ENCODE peak calls at places on chromosome 2, in nine cellular contexts. One of them, this sample, is unnamed. For H3K4me1, the result is how much of the 10 kb centered on the place peaks cover.

GRCh38 chr2:45986509-45986908 is 310.7 kb upstream of the EPAS1 start:
- DNase-seq in uterus: no peak
- DNase-seq in endothelial cell of umbilical vein: no peak
- DNase-seq in IMR-90: no peak
- DNase-seq in right lobe of liver: no peak
- DNase-seq in A549: no peak
- DNase-seq in prostate gland: no peak
- DNase-seq in ovary: no peak
- DNase-seq in adrenal gland: peak
- DNase-seq in this sample: no peak

GRCh38 chr2:27298391-27299080 is 9.7 kb downstream of the UCN start:
- DNase-seq in uterus: no peak
- DNase-seq in endothelial cell of umbilical vein: no peak
- DNase-seq in IMR-90: no peak
- DNase-seq in right lobe of liver: no peak
- DNase-seq in A549: no peak
- DNase-seq in prostate gland: no peak
- DNase-seq in ovary: no peak
- DNase-seq in adrenal gland: no peak
- DNase-seq in this sample: peak

GRCh38 chr2:39875182-39875913 is 96.3 kb upstream of the THUMPD2 start:
- DNase-seq in uterus: peak
- DNase-seq in endothelial cell of umbilical vein: no peak
- DNase-seq in IMR-90: peak
- DNase-seq in right lobe of liver: no peak
- DNase-seq in A549: peak
- DNase-seq in prostate gland: no peak
- DNase-seq in ovary: peak
- DNase-seq in adrenal gland: no peak
- DNase-seq in this sample: peak

GRCh38 chr2:100865819-100866462 is 46.0 kb downstream of the NPAS2 start:
- DNase-seq in uterus: no peak
- DNase-seq in endothelial cell of umbilical vein: peak
- DNase-seq in IMR-90: peak
- DNase-seq in right lobe of liver: peak
- DNase-seq in A549: peak
- DNase-seq in prostate gland: no peak
- DNase-seq in ovary: no peak
- DNase-seq in adrenal gland: peak
- DNase-seq in this sample: no peak

GRCh38 chr2:60446413-60447358 is 106.8 kb downstream of the BCL11A start:
- DNase-seq in uterus: no peak
- DNase-seq in endothelial cell of umbilical vein: no peak
- DNase-seq in IMR-90: no peak
- DNase-seq in right lobe of liver: no peak
- DNase-seq in A549: no peak
- DNase-seq in prostate gland: no peak
- DNase-seq in ovary: no peak
- DNase-seq in adrenal gland: no peak
- DNase-seq in this sample: no peak

GRCh38 chr2:55862269-55862668 is 61.3 kb downstream of the EFEMP1 start:
- DNase-seq in uterus: peak
- DNase-seq in endothelial cell of umbilical vein: peak
- DNase-seq in IMR-90: peak
- DNase-seq in right lobe of liver: no peak
- DNase-seq in A549: peak
- DNase-seq in prostate gland: no peak
- DNase-seq in ovary: peak
- DNase-seq in adrenal gland: no peak
- DNase-seq in this sample: no peak

GRCh38 chr2:47077442-47078117 is 77.5 kb downstream of the STPG4 start:
- DNase-seq in uterus: no peak
- DNase-seq in endothelial cell of umbilical vein: no peak
- DNase-seq in IMR-90: no peak
- DNase-seq in right lobe of liver: no peak
- DNase-seq in A549: no peak
- DNase-seq in prostate gland: no peak
- DNase-seq in ovary: peak
- DNase-seq in adrenal gland: no peak
- DNase-seq in this sample: no peak

GRCh38 chr2:234290671-234291070 is 206.2 kb downstream of the ARL4C start:
- DNase-seq in uterus: no peak
- DNase-seq in endothelial cell of umbilical vein: peak
- DNase-seq in IMR-90: no peak
- DNase-seq in right lobe of liver: no peak
- DNase-seq in A549: no peak
- DNase-seq in prostate gland: no peak
- DNase-seq in ovary: no peak
- DNase-seq in adrenal gland: no peak
- DNase-seq in this sample: no peak

GRCh38 chr2:145692971-145693478 is 1173.1 kb upstream of the ZEB2 start:
- DNase-seq in uterus: no peak
- DNase-seq in endothelial cell of umbilical vein: no peak
- DNase-seq in IMR-90: peak
- DNase-seq in right lobe of liver: no peak
- DNase-seq in A549: no peak
- DNase-seq in prostate gland: no peak
- DNase-seq in ovary: no peak
- DNase-seq in adrenal gland: peak
- DNase-seq in this sample: no peak

GRCh38 chr2:241981076-241981700 is 111.7 kb downstream of the RTP5 start:
- DNase-seq in uterus: no peak
- DNase-seq in endothelial cell of umbilical vein: no peak
- DNase-seq in IMR-90: no peak
- DNase-seq in right lobe of liver: no peak
- DNase-seq in A549: no peak
- DNase-seq in prostate gland: no peak
- DNase-seq in ovary: no peak
- DNase-seq in adrenal gland: no peak
- DNase-seq in this sample: no peak

GRCh38 chr2:177193240-177193639 is 19.4 kb upstream of the HNRNPA3 start:
- DNase-seq in uterus: no peak
- DNase-seq in endothelial cell of umbilical vein: no peak
- DNase-seq in IMR-90: no peak
- DNase-seq in right lobe of liver: no peak
- DNase-seq in A549: no peak
- DNase-seq in prostate gland: no peak
- DNase-seq in ovary: no peak
- DNase-seq in adrenal gland: no peak
- DNase-seq in this sample: no peak

GRCh38 chr2:176122633-176123482 is at the start of gene HOXD9:
- DNase-seq in uterus: peak
- DNase-seq in endothelial cell of umbilical vein: peak
- DNase-seq in IMR-90: no peak
- DNase-seq in right lobe of liver: no peak
- DNase-seq in A549: no peak
- DNase-seq in prostate gland: no peak
- DNase-seq in ovary: peak
- DNase-seq in adrenal gland: peak
- DNase-seq in this sample: no peak

GRCh38 chr2:8918412-8918811 is 81.0 kb upstream of the KIDINS220 start:
- DNase-seq in uterus: no peak
- DNase-seq in endothelial cell of umbilical vein: no peak
- DNase-seq in IMR-90: no peak
- DNase-seq in right lobe of liver: no peak
- DNase-seq in A549: no peak
- DNase-seq in prostate gland: no peak
- DNase-seq in ovary: no peak
- DNase-seq in adrenal gland: no peak
- DNase-seq in this sample: no peak

GRCh38 chr2:137888845-137889244 is 75.4 kb upstream of the HNMT start:
- DNase-seq in uterus: no peak
- DNase-seq in endothelial cell of umbilical vein: peak
- DNase-seq in IMR-90: no peak
- DNase-seq in right lobe of liver: peak
- DNase-seq in A549: peak
- DNase-seq in prostate gland: no peak
- DNase-seq in ovary: peak
- DNase-seq in adrenal gland: peak
- DNase-seq in this sample: no peak

GRCh38 chr2:98560256-98560771 is 48.0 kb downstream of the COA5 start:
- DNase-seq in uterus: no peak
- DNase-seq in endothelial cell of umbilical vein: peak
- DNase-seq in IMR-90: peak
- DNase-seq in right lobe of liver: no peak
- DNase-seq in A549: no peak
- DNase-seq in prostate gland: no peak
- DNase-seq in ovary: peak
- DNase-seq in adrenal gland: peak
- DNase-seq in this sample: peak

GRCh38 chr2:126662623-126663022 is 6.7 kb downstream of the GYPC start:
- DNase-seq in uterus: no peak
- DNase-seq in endothelial cell of umbilical vein: no peak
- DNase-seq in IMR-90: no peak
- DNase-seq in right lobe of liver: no peak
- DNase-seq in A549: no peak
- DNase-seq in prostate gland: no peak
- DNase-seq in ovary: no peak
- DNase-seq in adrenal gland: no peak
- DNase-seq in this sample: no peak
- H3K4me1 ChIP-seq in uterus: under half
- H3K4me1 ChIP-seq in endothelial cell of umbilical vein: under half
- H3K4me1 ChIP-seq in IMR-90: under half
- H3K4me1 ChIP-seq in right lobe of liver: under half
- H3K4me1 ChIP-seq in A549: under half
- H3K4me1 ChIP-seq in prostate gland: under half
- H3K4me1 ChIP-seq in ovary: under half
- H3K4me1 ChIP-seq in adrenal gland: half or more
- H3K4me1 ChIP-seq in this sample: half or more

GRCh38 chr2:10139536-10139935 is 17.0 kb downstream of the RRM2 start:
- DNase-seq in uterus: no peak
- DNase-seq in endothelial cell of umbilical vein: no peak
- DNase-seq in IMR-90: no peak
- DNase-seq in right lobe of liver: no peak
- DNase-seq in A549: no peak
- DNase-seq in prostate gland: no peak
- DNase-seq in ovary: no peak
- DNase-seq in adrenal gland: no peak
- DNase-seq in this sample: no peak

GRCh38 chr2:10135296-10136089 is 13.0 kb downstream of the RRM2 start:
- DNase-seq in uterus: no peak
- DNase-seq in endothelial cell of umbilical vein: no peak
- DNase-seq in IMR-90: peak
- DNase-seq in right lobe of liver: no peak
- DNase-seq in A549: no peak
- DNase-seq in prostate gland: no peak
- DNase-seq in ovary: no peak
- DNase-seq in adrenal gland: no peak
- DNase-seq in this sample: no peak

GRCh38 chr2:10133007-10133647 is 10.6 kb downstream of the RRM2 start:
- DNase-seq in uterus: no peak
- DNase-seq in endothelial cell of umbilical vein: no peak
- DNase-seq in IMR-90: no peak
- DNase-seq in right lobe of liver: no peak
- DNase-seq in A549: no peak
- DNase-seq in prostate gland: no peak
- DNase-seq in ovary: no peak
- DNase-seq in adrenal gland: no peak
- DNase-seq in this sample: no peak

GRCh38 chr2:10137053-10137843 is 14.7 kb downstream of the RRM2 start:
- DNase-seq in uterus: no peak
- DNase-seq in endothelial cell of umbilical vein: no peak
- DNase-seq in IMR-90: no peak
- DNase-seq in right lobe of liver: no peak
- DNase-seq in A549: no peak
- DNase-seq in prostate gland: no peak
- DNase-seq in ovary: no peak
- DNase-seq in adrenal gland: no peak
- DNase-seq in this sample: no peak

GRCh38 chr2:10136187-10136934 is 13.8 kb downstream of the RRM2 start:
- DNase-seq in uterus: no peak
- DNase-seq in endothelial cell of umbilical vein: no peak
- DNase-seq in IMR-90: no peak
- DNase-seq in right lobe of liver: no peak
- DNase-seq in A549: no peak
- DNase-seq in prostate gland: no peak
- DNase-seq in ovary: no peak
- DNase-seq in adrenal gland: no peak
- DNase-seq in this sample: no peak
- TF ChIP-seq POLR2A in uterus: no peak
- TF ChIP-seq POLR2A in endothelial cell of umbilical vein: no peak
- TF ChIP-seq POLR2A in IMR-90: no peak
- TF ChIP-seq POLR2A in right lobe of liver: no peak
- TF ChIP-seq POLR2A in A549: no peak
- TF ChIP-seq POLR2A in prostate gland: no peak
- TF ChIP-seq POLR2A in ovary: no peak
- TF ChIP-seq POLR2A in adrenal gland: no peak
- TF ChIP-seq POLR2A in this sample: no peak

GRCh38 chr2:160473508-160474318 is 19.9 kb downstream of the RBMS1 start:
- DNase-seq in uterus: no peak
- DNase-seq in endothelial cell of umbilical vein: no peak
- DNase-seq in IMR-90: no peak
- DNase-seq in right lobe of liver: no peak
- DNase-seq in A549: no peak
- DNase-seq in prostate gland: no peak
- DNase-seq in ovary: no peak
- DNase-seq in adrenal gland: no peak
- DNase-seq in this sample: no peak
- H3K4me1 ChIP-seq in uterus: under half
- H3K4me1 ChIP-seq in endothelial cell of umbilical vein: under half
- H3K4me1 ChIP-seq in IMR-90: under half
- H3K4me1 ChIP-seq in right lobe of liver: under half
- H3K4me1 ChIP-seq in A549: under half
- H3K4me1 ChIP-seq in prostate gland: under half
- H3K4me1 ChIP-seq in ovary: under half
- H3K4me1 ChIP-seq in adrenal gland: under half
- H3K4me1 ChIP-seq in this sample: half or more

GRCh38 chr2:111697560-111697959 is 186.4 kb downstream of the ANAPC1 start:
- DNase-seq in uterus: no peak
- DNase-seq in endothelial cell of umbilical vein: no peak
- DNase-seq in IMR-90: no peak
- DNase-seq in right lobe of liver: no peak
- DNase-seq in A549: no peak
- DNase-seq in prostate gland: no peak
- DNase-seq in ovary: no peak
- DNase-seq in adrenal gland: no peak
- DNase-seq in this sample: no peak

GRCh38 chr2:111701798-111702118 is 182.2 kb downstream of the ANAPC1 start:
- DNase-seq in uterus: no peak
- DNase-seq in endothelial cell of umbilical vein: no peak
- DNase-seq in IMR-90: no peak
- DNase-seq in right lobe of liver: peak
- DNase-seq in A549: no peak
- DNase-seq in prostate gland: no peak
- DNase-seq in ovary: no peak
- DNase-seq in adrenal gland: no peak
- DNase-seq in this sample: no peak

GRCh38 chr2:111701266-111701665 is 182.7 kb downstream of the ANAPC1 start:
- DNase-seq in uterus: no peak
- DNase-seq in endothelial cell of umbilical vein: no peak
- DNase-seq in IMR-90: no peak
- DNase-seq in right lobe of liver: peak
- DNase-seq in A549: no peak
- DNase-seq in prostate gland: no peak
- DNase-seq in ovary: no peak
- DNase-seq in adrenal gland: no peak
- DNase-seq in this sample: no peak

GRCh38 chr2:111698089-111698488 is 185.9 kb downstream of the ANAPC1 start:
- DNase-seq in uterus: no peak
- DNase-seq in endothelial cell of umbilical vein: no peak
- DNase-seq in IMR-90: no peak
- DNase-seq in right lobe of liver: no peak
- DNase-seq in A549: no peak
- DNase-seq in prostate gland: no peak
- DNase-seq in ovary: no peak
- DNase-seq in adrenal gland: no peak
- DNase-seq in this sample: no peak

GRCh38 chr2:111698743-111699554 is 185.0 kb downstream of the ANAPC1 start:
- DNase-seq in uterus: peak
- DNase-seq in endothelial cell of umbilical vein: peak
- DNase-seq in IMR-90: peak
- DNase-seq in right lobe of liver: peak
- DNase-seq in A549: peak
- DNase-seq in prostate gland: peak
- DNase-seq in ovary: no peak
- DNase-seq in adrenal gland: peak
- DNase-seq in this sample: no peak
- TF ChIP-seq POLR2A in uterus: no peak
- TF ChIP-seq POLR2A in endothelial cell of umbilical vein: no peak
- TF ChIP-seq POLR2A in IMR-90: no peak
- TF ChIP-seq POLR2A in right lobe of liver: no peak
- TF ChIP-seq POLR2A in A549: no peak
- TF ChIP-seq POLR2A in prostate gland: no peak
- TF ChIP-seq POLR2A in ovary: no peak
- TF ChIP-seq POLR2A in adrenal gland: peak
- TF ChIP-seq POLR2A in this sample: no peak

This sample was measured in heart left ventricle.